ENCODE peak calls at places on chromosome 19, in eight cellular contexts. K, E, N, X, P, Z, U and C are unnamed samples.

GRCh38 chr19:52991484-52991883 is 22.2 kb upstream of the ERVV-1 start:
- DNase-seq in K (no peak), E (peak), N (no peak), X (no peak), P (no peak), Z (no peak), U (peak), C (no peak)

GRCh38 chr19:47240996-47241918 is 10.3 kb upstream of the BBC3 start:
- DNase-seq in K (peak), E (no peak), N (no peak), X (peak), P (peak), Z (peak), U (peak), C (no peak)

GRCh38 chr19:54725321-54725720 is 1.1 kb downstream of the KIR3DL3 start:
- DNase-seq in K (no peak), E (no peak), N (no peak), X (no peak), P (no peak), Z (no peak), U (no peak), C (no peak)

GRCh38 chr19:55519461-55520311 is 17.2 kb downstream of the SBK2 start:
- DNase-seq in K (no peak), E (peak), N (peak), X (no peak), P (peak), Z (no peak), U (peak), C (no peak)

GRCh38 chr19:45876411-45877197 is 9.3 kb downstream of the IRF2BP1 start:
- DNase-seq in K (peak), E (no peak), N (no peak), X (peak), P (no peak), Z (no peak), U (no peak), C (no peak)

GRCh38 chr19:1474011-1474764 is 4.8 kb downstream of the C19orf25 start:
- DNase-seq in K (no peak), E (no peak), N (no peak), X (no peak), P (no peak), Z (no peak), U (no peak), C (no peak)

GRCh38 chr19:34082289-34083077 is 89.8 kb upstream of the LSM14A start:
- DNase-seq in K (no peak), E (no peak), N (peak), X (no peak), P (no peak), Z (no peak), U (no peak), C (no peak)

GRCh38 chr19:48660854-48661731 is 11.7 kb downstream of the NTN5 start:
- DNase-seq in K (peak), E (no peak), N (no peak), X (peak), P (peak), Z (no peak), U (peak), C (peak)

GRCh38 chr19:46860846-46861690 is at the start of gene ARHGAP35:
- DNase-seq in K (peak), E (no peak), N (no peak), X (no peak), P (peak), Z (no peak), U (no peak), C (no peak)

GRCh38 chr19:55136399-55137102 is 12.5 kb downstream of the TNNT1 start:
- DNase-seq in K (no peak), E (no peak), N (no peak), X (no peak), P (no peak), Z (no peak), U (no peak), C (no peak)

GRCh38 chr19:12314553-12314952 is 18.9 kb downstream of the ZNF563 start:
- DNase-seq in K (no peak), E (no peak), N (no peak), X (no peak), P (no peak), Z (no peak), U (peak), C (no peak)

GRCh38 chr19:46472592-46472991 is 1.2 kb upstream of the PNMA8A start:
- DNase-seq in K (no peak), E (no peak), N (no peak), X (no peak), P (no peak), Z (no peak), U (no peak), C (no peak)

GRCh38 chr19:16586477-16586871 is 14.3 kb upstream of the SLC35E1 start:
- DNase-seq in K (no peak), E (no peak), N (no peak), X (no peak), P (no peak), Z (no peak), U (no peak), C (no peak)